ENCODE peak calls at places on chromosomes 11 and 22, in nine cellular contexts. One of them, this sample, is unnamed.

GRCh38 chr11:8584511-8584910 is 9.5 kb downstream of the STK33 start:
- DNase-seq in fibroblast of pulmonary artery: no peak
- DNase-seq in GM06990: no peak
- DNase-seq in fibroblast of the aortic adventitia: no peak
- DNase-seq in AG09319: no peak
- DNase-seq in cardiac muscle cell: no peak
- DNase-seq in A549: no peak
- DNase-seq in GM12878: no peak
- DNase-seq in endothelial cell: no peak
- DNase-seq in this sample: no peak

GRCh38 chr11:120660024-120660565 is 148.5 kb downstream of the GRIK4 start:
- DNase-seq in fibroblast of the aortic adventitia: no peak
- DNase-seq in A549: peak
- DNase-seq in fibroblast of pulmonary artery: peak
- DNase-seq in GM06990: peak
- DNase-seq in AG09319: no peak
- DNase-seq in GM12878: no peak
- DNase-seq in cardiac muscle cell: peak
- DNase-seq in endothelial cell: peak
- DNase-seq in this sample: peak

GRCh38 chr22:44047891-44048301 is 23.8 kb downstream of the PARVB start:
- DNase-seq in fibroblast of pulmonary artery: no peak
- DNase-seq in GM12878: no peak
- DNase-seq in GM06990: peak
- DNase-seq in cardiac muscle cell: no peak
- DNase-seq in endothelial cell: no peak
- DNase-seq in A549: no peak
- DNase-seq in AG09319: no peak
- DNase-seq in fibroblast of the aortic adventitia: no peak
- DNase-seq in this sample: peak

GRCh38 chr22:46078241-46079092 is 71.9 kb upstream of the PPARA start:
- DNase-seq in A549: no peak
- DNase-seq in cardiac muscle cell: no peak
- DNase-seq in GM06990: no peak
- DNase-seq in endothelial cell: no peak
- DNase-seq in fibroblast of the aortic adventitia: peak
- DNase-seq in GM12878: no peak
- DNase-seq in fibroblast of pulmonary artery: peak
- DNase-seq in AG09319: peak
- DNase-seq in this sample: no peak

GRCh38 chr11:46388619-46389449 is 2.7 kb downstream of the CHRM4 start:
- DNase-seq in fibroblast of the aortic adventitia: no peak
- DNase-seq in cardiac muscle cell: peak
- DNase-seq in endothelial cell: no peak
- DNase-seq in GM12878: no peak
- DNase-seq in A549: no peak
- DNase-seq in fibroblast of pulmonary artery: no peak
- DNase-seq in AG09319: no peak
- DNase-seq in GM06990: no peak
- DNase-seq in this sample: no peak

GRCh38 chr11:36156486-36157150 is 132.6 kb downstream of the COMMD9 start:
- DNase-seq in AG09319: no peak
- DNase-seq in GM12878: no peak
- DNase-seq in fibroblast of the aortic adventitia: peak
- DNase-seq in GM06990: no peak
- DNase-seq in fibroblast of pulmonary artery: peak
- DNase-seq in endothelial cell: no peak
- DNase-seq in cardiac muscle cell: peak
- DNase-seq in A549: no peak
- DNase-seq in this sample: no peak

GRCh38 chr11:92879086-92879485 is 90.4 kb upstream of the MTNR1B start:
- DNase-seq in A549: no peak
- DNase-seq in fibroblast of the aortic adventitia: no peak
- DNase-seq in GM12878: no peak
- DNase-seq in cardiac muscle cell: no peak
- DNase-seq in fibroblast of pulmonary artery: no peak
- DNase-seq in GM06990: no peak
- DNase-seq in endothelial cell: no peak
- DNase-seq in AG09319: no peak
- DNase-seq in this sample: no peak

GRCh38 chr11:40186401-40187091 is 1272.9 kb downstream of the LRRC4C start:
- DNase-seq in fibroblast of pulmonary artery: no peak
- DNase-seq in AG09319: no peak
- DNase-seq in endothelial cell: no peak
- DNase-seq in GM12878: no peak
- DNase-seq in cardiac muscle cell: no peak
- DNase-seq in fibroblast of the aortic adventitia: no peak
- DNase-seq in GM06990: no peak
- DNase-seq in A549: no peak
- DNase-seq in this sample: no peak

GRCh38 chr11:26830218-26830617 is 108.4 kb upstream of the SLC5A12 start:
- DNase-seq in A549: no peak
- DNase-seq in cardiac muscle cell: no peak
- DNase-seq in GM12878: no peak
- DNase-seq in GM06990: no peak
- DNase-seq in fibroblast of pulmonary artery: no peak
- DNase-seq in fibroblast of the aortic adventitia: no peak
- DNase-seq in AG09319: no peak
- DNase-seq in endothelial cell: no peak
- DNase-seq in this sample: no peak

GRCh38 chr22:32712644-32713355 is 88.7 kb upstream of the TIMP3 start:
- DNase-seq in fibroblast of pulmonary artery: no peak
- DNase-seq in fibroblast of the aortic adventitia: peak
- DNase-seq in endothelial cell: no peak
- DNase-seq in AG09319: no peak
- DNase-seq in GM06990: no peak
- DNase-seq in cardiac muscle cell: peak
- DNase-seq in A549: no peak
- DNase-seq in GM12878: no peak
- DNase-seq in this sample: no peak

GRCh38 chr11:117819096-117820040 is 5.2 kb downstream of the FXYD2 start:
- DNase-seq in A549: peak
- DNase-seq in GM06990: peak
- DNase-seq in cardiac muscle cell: peak
- DNase-seq in fibroblast of pulmonary artery: peak
- DNase-seq in AG09319: no peak
- DNase-seq in fibroblast of the aortic adventitia: peak
- DNase-seq in GM12878: no peak
- DNase-seq in endothelial cell: peak
- DNase-seq in this sample: peak

GRCh38 chr22:19855504-19856409 is 1.1 kb upstream of the GNB1L start:
- DNase-seq in cardiac muscle cell: peak
- DNase-seq in endothelial cell: no peak
- DNase-seq in A549: peak
- DNase-seq in fibroblast of pulmonary artery: peak
- DNase-seq in GM06990: peak
- DNase-seq in AG09319: no peak
- DNase-seq in GM12878: peak
- DNase-seq in fibroblast of the aortic adventitia: peak
- DNase-seq in this sample: peak

GRCh38 chr11:120723751-120724150 is 212.2 kb downstream of the GRIK4 start:
- DNase-seq in endothelial cell: no peak
- DNase-seq in fibroblast of pulmonary artery: no peak
- DNase-seq in A549: no peak
- DNase-seq in GM12878: no peak
- DNase-seq in cardiac muscle cell: no peak
- DNase-seq in AG09319: no peak
- DNase-seq in fibroblast of the aortic adventitia: no peak
- DNase-seq in GM06990: no peak
- DNase-seq in this sample: no peak

GRCh38 chr11:104556606-104557301 is 341.5 kb downstream of the CASP12 start:
- DNase-seq in fibroblast of the aortic adventitia: no peak
- DNase-seq in endothelial cell: no peak
- DNase-seq in cardiac muscle cell: no peak
- DNase-seq in GM12878: no peak
- DNase-seq in A549: no peak
- DNase-seq in AG09319: no peak
- DNase-seq in fibroblast of pulmonary artery: no peak
- DNase-seq in GM06990: no peak
- DNase-seq in this sample: no peak

GRCh38 chr22:25900390-25900789 is 158.4 kb downstream of the MYO18B start:
- DNase-seq in fibroblast of the aortic adventitia: no peak
- DNase-seq in GM12878: no peak
- DNase-seq in GM06990: no peak
- DNase-seq in A549: no peak
- DNase-seq in AG09319: no peak
- DNase-seq in endothelial cell: no peak
- DNase-seq in cardiac muscle cell: no peak
- DNase-seq in fibroblast of pulmonary artery: no peak
- DNase-seq in this sample: no peak

GRCh38 chr22:23796461-23796860 is 9.7 kb downstream of the SMARCB1 start:
- DNase-seq in cardiac muscle cell: peak
- DNase-seq in AG09319: no peak
- DNase-seq in GM06990: no peak
- DNase-seq in GM12878: no peak
- DNase-seq in fibroblast of pulmonary artery: no peak
- DNase-seq in fibroblast of the aortic adventitia: no peak
- DNase-seq in A549: no peak
- DNase-seq in endothelial cell: no peak
- DNase-seq in this sample: no peak

GRCh38 chr11:74452366-74452765 is 15.0 kb downstream of the KCNE3 start:
- DNase-seq in GM06990: no peak
- DNase-seq in fibroblast of the aortic adventitia: no peak
- DNase-seq in GM12878: no peak
- DNase-seq in endothelial cell: no peak
- DNase-seq in AG09319: no peak
- DNase-seq in cardiac muscle cell: no peak
- DNase-seq in fibroblast of pulmonary artery: no peak
- DNase-seq in A549: no peak
- DNase-seq in this sample: no peak

GRCh38 chr11:102110761-102111010 is 439 bp downstream of the YAP1 start:
- DNase-seq in GM12878: no peak
- DNase-seq in GM06990: no peak
- DNase-seq in A549: no peak
- DNase-seq in cardiac muscle cell: no peak
- DNase-seq in endothelial cell: no peak
- DNase-seq in AG09319: no peak
- DNase-seq in fibroblast of pulmonary artery: no peak
- DNase-seq in fibroblast of the aortic adventitia: no peak
- DNase-seq in this sample: no peak

GRCh38 chr11:7143908-7144307 is 55.1 kb downstream of the RBMXL2 start:
- DNase-seq in cardiac muscle cell: peak
- DNase-seq in endothelial cell: no peak
- DNase-seq in fibroblast of the aortic adventitia: peak
- DNase-seq in fibroblast of pulmonary artery: peak
- DNase-seq in GM12878: no peak
- DNase-seq in GM06990: no peak
- DNase-seq in A549: no peak
- DNase-seq in AG09319: no peak
- DNase-seq in this sample: no peak
- TF ChIP-seq CTCF in cardiac muscle cell: peak
- TF ChIP-seq CTCF in endothelial cell: no peak
- TF ChIP-seq CTCF in fibroblast of the aortic adventitia: peak
- TF ChIP-seq CTCF in fibroblast of pulmonary artery: peak
- TF ChIP-seq CTCF in GM12878: peak
- TF ChIP-seq CTCF in GM06990: no peak
- TF ChIP-seq CTCF in A549: peak
- TF ChIP-seq CTCF in AG09319: peak
- TF ChIP-seq CTCF in this sample: peak

DNA sequence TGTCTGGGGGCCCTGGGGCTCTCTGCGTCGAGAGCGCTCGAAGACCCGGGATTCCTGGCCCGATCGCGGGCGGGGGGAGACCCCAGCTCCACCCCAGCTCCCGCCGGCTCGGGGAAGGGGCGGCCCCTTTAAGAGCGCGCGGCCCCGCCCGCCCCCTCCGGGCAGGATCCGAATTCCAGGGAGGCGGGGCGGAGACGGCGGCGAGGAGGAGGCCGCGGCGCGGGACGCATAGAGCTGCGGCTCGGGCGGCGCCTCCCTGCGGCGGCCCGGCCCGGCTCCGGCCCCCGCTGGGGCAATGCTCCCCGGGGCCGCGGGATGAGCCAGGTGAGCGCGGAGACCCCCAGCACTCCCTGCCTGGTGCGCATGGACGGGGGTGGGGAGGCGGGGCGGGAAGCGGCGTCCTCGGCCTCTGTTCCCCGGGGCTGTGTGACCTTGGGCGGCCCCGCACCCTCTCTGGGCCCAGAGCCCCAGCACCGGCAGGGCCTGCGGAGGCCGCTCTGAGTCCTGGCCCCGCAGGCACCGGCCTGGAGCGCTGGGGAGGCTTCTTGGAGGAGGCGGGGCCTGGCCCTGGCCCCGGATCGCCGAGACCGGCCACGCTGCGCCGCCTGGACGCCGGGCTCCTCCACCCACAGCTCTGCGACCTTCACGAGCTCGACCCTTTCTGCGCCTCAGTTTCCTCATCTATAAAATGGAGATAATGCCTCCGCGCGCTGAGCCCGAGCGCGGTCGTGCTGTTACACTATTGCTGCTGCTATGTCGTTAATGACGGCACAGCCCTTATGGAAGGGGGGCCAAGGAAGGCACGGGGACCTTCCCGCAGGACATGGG is 594 bp downstream of the GAS2L1 start:
- DNase-seq in cardiac muscle cell: peak
- DNase-seq in GM06990: no peak
- DNase-seq in AG09319: no peak
- DNase-seq in fibroblast of pulmonary artery: peak
- DNase-seq in fibroblast of the aortic adventitia: peak
- DNase-seq in endothelial cell: peak
- DNase-seq in A549: peak
- DNase-seq in GM12878: no peak
- DNase-seq in this sample: peak
- TF ChIP-seq CTCF in cardiac muscle cell: no peak
- TF ChIP-seq CTCF in GM06990: no peak
- TF ChIP-seq CTCF in AG09319: no peak
- TF ChIP-seq CTCF in fibroblast of pulmonary artery: no peak
- TF ChIP-seq CTCF in fibroblast of the aortic adventitia: no peak
- TF ChIP-seq CTCF in endothelial cell: no peak
- TF ChIP-seq CTCF in A549: peak
- TF ChIP-seq CTCF in GM12878: no peak
- TF ChIP-seq CTCF in this sample: no peak

GRCh38 chr11:112584674-112585073 is 324.0 kb upstream of the PLET1 start:
- DNase-seq in AG09319: no peak
- DNase-seq in cardiac muscle cell: no peak
- DNase-seq in fibroblast of the aortic adventitia: no peak
- DNase-seq in endothelial cell: peak
- DNase-seq in A549: no peak
- DNase-seq in GM06990: peak
- DNase-seq in GM12878: no peak
- DNase-seq in fibroblast of pulmonary artery: no peak
- DNase-seq in this sample: no peak
- TF ChIP-seq CTCF in AG09319: no peak
- TF ChIP-seq CTCF in cardiac muscle cell: peak
- TF ChIP-seq CTCF in fibroblast of the aortic adventitia: no peak
- TF ChIP-seq CTCF in endothelial cell: peak
- TF ChIP-seq CTCF in A549: no peak
- TF ChIP-seq CTCF in GM06990: peak
- TF ChIP-seq CTCF in GM12878: peak
- TF ChIP-seq CTCF in fibroblast of pulmonary artery: no peak
- TF ChIP-seq CTCF in this sample: peak

DNA sequence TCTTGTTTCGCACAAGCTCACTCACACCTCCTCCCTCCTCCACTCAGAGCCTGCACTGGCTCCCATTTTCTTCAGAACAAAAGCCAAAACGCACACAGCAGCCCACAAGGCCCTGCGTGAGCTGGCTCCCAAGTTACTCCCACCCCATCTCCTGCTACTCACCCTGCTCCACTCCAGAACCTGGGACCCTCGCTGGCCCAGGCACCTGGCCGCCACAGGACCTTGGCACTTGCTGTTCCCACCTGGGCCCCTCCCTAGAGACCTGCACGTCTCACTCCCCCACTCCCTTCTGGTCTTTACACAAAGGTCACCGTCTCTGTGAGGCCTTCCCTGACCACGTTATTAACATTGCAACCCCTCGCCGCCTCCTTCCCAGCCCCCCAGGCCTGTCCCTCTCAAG is 945 bp upstream of the MFNG start:
- DNase-seq in A549: no peak
- DNase-seq in endothelial cell: no peak
- DNase-seq in AG09319: no peak
- DNase-seq in GM06990: no peak
- DNase-seq in fibroblast of the aortic adventitia: no peak
- DNase-seq in GM12878: no peak
- DNase-seq in fibroblast of pulmonary artery: no peak
- DNase-seq in cardiac muscle cell: no peak
- DNase-seq in this sample: no peak
- TF ChIP-seq CTCF in A549: no peak
- TF ChIP-seq CTCF in endothelial cell: no peak
- TF ChIP-seq CTCF in AG09319: no peak
- TF ChIP-seq CTCF in GM06990: no peak
- TF ChIP-seq CTCF in fibroblast of the aortic adventitia: no peak
- TF ChIP-seq CTCF in GM12878: no peak
- TF ChIP-seq CTCF in fibroblast of pulmonary artery: no peak
- TF ChIP-seq CTCF in cardiac muscle cell: no peak
- TF ChIP-seq CTCF in this sample: no peak

This sample was measured in GM10248.